ENCODE peak calls at places on chromosomes 6 and 20, in seven cellular contexts. O is T1000; K is iris pigment epithelial cell; V is stimulated activated CD8-positive, alpha-beta memory T cell treated with anti-CD3 and anti-CD28 coated beads, Interleukin-15, amount 100 ng/mL, for 48 hours; X is HFF-Myc; C is HFFc6; B is LoVo. D is an unnamed sample.

GRCh38 chr6:18277181-18278006 is 13.1 kb upstream of the DEK start:
- DNase-seq in B (no peak), C (no peak), O (no peak), V (no peak), K (peak), X (no peak), D (no peak)

GRCh38 chr6:82145926-82146452 is 101.6 kb downstream of the IBTK start:
- DNase-seq in X (no peak), C (no peak), B (no peak), O (no peak), V (no peak), K (no peak), D (no peak)

GRCh38 chr20:62618622-62619529 is 23.4 kb upstream of the SLCO4A1 start:
- DNase-seq in V (peak), C (no peak), B (no peak), X (no peak), K (no peak), O (no peak), D (no peak)

GRCh38 chr6:35568967-35569606 is 56.4 kb upstream of the TULP1 start:
- DNase-seq in B (no peak), K (no peak), V (no peak), O (no peak), X (no peak), C (no peak), D (peak)

GRCh38 chr6:2794171-2794730 is 29.1 kb downstream of the WRNIP1 start:
- DNase-seq in B (no peak), X (no peak), V (no peak), C (peak), K (peak), O (no peak), D (no peak)

GRCh38 chr6:111653961-111654360 is 48.3 kb upstream of the TRAF3IP2 start:
- DNase-seq in V (no peak), O (no peak), C (no peak), B (peak), X (no peak), K (no peak), D (no peak)

GRCh38 chr20:37392441-37393195 is 46.7 kb downstream of the SRC start:
- DNase-seq in C (no peak), O (no peak), V (no peak), B (no peak), K (peak), X (no peak), D (no peak)

GRCh38 chr20:36848078-36848660 is 27.8 kb upstream of the TLDC2 start:
- DNase-seq in V (no peak), K (peak), C (peak), X (no peak), B (no peak), O (no peak), D (no peak)

GRCh38 chr20:37741055-37741454 is 47.2 kb downstream of the CTNNBL1 start:
- DNase-seq in C (peak), X (no peak), O (no peak), V (no peak), K (peak), B (no peak), D (no peak)

GRCh38 chr20:57391439-57392129 is 388 bp downstream of the RBM38 start:
- DNase-seq in O (no peak), V (no peak), X (no peak), K (no peak), B (peak), C (no peak), D (no peak)

GRCh38 chr20:63071541-63072181 is 64.9 kb upstream of the BHLHE23 start:
- DNase-seq in X (peak), B (no peak), K (peak), C (peak), V (no peak), O (no peak), D (no peak)

GRCh38 chr6:99614430-99615161 is 8.0 kb downstream of the PRDM13 start:
- DNase-seq in X (no peak), V (no peak), K (no peak), O (no peak), C (no peak), B (no peak), D (no peak)